ENCODE peak calls at places on chromosomes 6 and 20, in five cellular contexts. One of them, this sample, is unnamed.

GRCh38 chr20:46400828-46401477 is 5.5 kb downstream of the ELMO2 start:
- DNase-seq in HCT116: no peak
- DNase-seq in HepG2: no peak
- DNase-seq in GM12891: no peak
- DNase-seq in sigmoid colon: no peak
- DNase-seq in this sample: no peak

GRCh38 chr6:167020211-167020610 is 21.0 kb downstream of the CEP43 start:
- DNase-seq in HCT116: no peak
- DNase-seq in HepG2: no peak
- DNase-seq in GM12891: no peak
- DNase-seq in sigmoid colon: no peak
- DNase-seq in this sample: no peak

GRCh38 chr20:62374431-62375152 is 7.5 kb upstream of the LAMA5 start:
- DNase-seq in HCT116: no peak
- DNase-seq in HepG2: no peak
- DNase-seq in GM12891: no peak
- DNase-seq in sigmoid colon: no peak
- DNase-seq in this sample: no peak

GRCh38 chr6:170151235-170152110 is 139.4 kb downstream of the DLL1 start:
- DNase-seq in HCT116: no peak
- DNase-seq in HepG2: no peak
- DNase-seq in GM12891: no peak
- DNase-seq in sigmoid colon: peak; percentile 54
- DNase-seq in this sample: no peak

GRCh38 chr20:1060985-1061384 is 57.4 kb upstream of the PSMF1 start:
- DNase-seq in HCT116: no peak
- DNase-seq in HepG2: no peak
- DNase-seq in GM12891: no peak
- DNase-seq in sigmoid colon: no peak
- DNase-seq in this sample: peak; percentile 29

GRCh38 chr6:169473663-169474062 is 220.0 kb upstream of the THBS2 start:
- DNase-seq in HCT116: no peak
- DNase-seq in HepG2: no peak
- DNase-seq in GM12891: no peak
- DNase-seq in sigmoid colon: no peak
- DNase-seq in this sample: no peak

GRCh38 chr6:41494212-41495115 is 51.7 kb upstream of the FOXP4 start:
- DNase-seq in HCT116: no peak
- DNase-seq in HepG2: no peak
- DNase-seq in GM12891: no peak
- DNase-seq in sigmoid colon: no peak
- DNase-seq in this sample: no peak

GRCh38 chr20:54122189-54122588 is 51.6 kb downstream of the CYP24A1 start:
- DNase-seq in HCT116: no peak
- DNase-seq in HepG2: no peak
- DNase-seq in GM12891: no peak
- DNase-seq in sigmoid colon: no peak
- DNase-seq in this sample: no peak

GRCh38 chr20:22929661-22930060 is 105.5 kb upstream of the SSTR4 start:
- DNase-seq in HCT116: no peak
- DNase-seq in HepG2: no peak
- DNase-seq in GM12891: no peak
- DNase-seq in sigmoid colon: no peak
- DNase-seq in this sample: no peak

GRCh38 chr6:33160728-33161323 is 31.4 kb downstream of the COL11A2 start:
- DNase-seq in HCT116: peak; percentile 52
- DNase-seq in HepG2: no peak
- DNase-seq in GM12891: peak; percentile 9
- DNase-seq in sigmoid colon: peak; percentile 90
- DNase-seq in this sample: no peak

GRCh38 chr6:112923940-112924587 is 576.9 kb downstream of the RFPL4B start:
- DNase-seq in HCT116: no peak
- DNase-seq in HepG2: no peak
- DNase-seq in GM12891: no peak
- DNase-seq in sigmoid colon: no peak
- DNase-seq in this sample: no peak

GRCh38 chr6:16282370-16282769 is 44.0 kb downstream of the GMPR start:
- DNase-seq in HCT116: no peak
- DNase-seq in HepG2: no peak
- DNase-seq in GM12891: no peak
- DNase-seq in sigmoid colon: no peak
- DNase-seq in this sample: no peak

GRCh38 chr20:433300-433975 is 25.3 kb downstream of the RBCK1 start:
- DNase-seq in HCT116: no peak
- DNase-seq in HepG2: no peak
- DNase-seq in GM12891: peak; percentile 79
- DNase-seq in sigmoid colon: no peak
- DNase-seq in this sample: no peak

GRCh38 chr6:133894795-133895401 is 6.0 kb downstream of the TCF21 start:
- DNase-seq in HCT116: no peak
- DNase-seq in HepG2: no peak
- DNase-seq in GM12891: no peak
- DNase-seq in sigmoid colon: peak; percentile 83
- DNase-seq in this sample: no peak

GRCh38 chr6:42569102-42570028 is 5.5 kb downstream of the UBR2 start:
- DNase-seq in HCT116: no peak
- DNase-seq in HepG2: no peak
- DNase-seq in GM12891: no peak
- DNase-seq in sigmoid colon: no peak
- DNase-seq in this sample: no peak

GRCh38 chr6:80537321-80537972 is 431.0 kb downstream of the BCKDHB start:
- DNase-seq in HCT116: no peak
- DNase-seq in HepG2: no peak
- DNase-seq in GM12891: no peak
- DNase-seq in sigmoid colon: no peak
- DNase-seq in this sample: no peak

GRCh38 chr20:33516882-33517281 is 27.0 kb downstream of the CBFA2T2 start:
- DNase-seq in HCT116: no peak
- DNase-seq in HepG2: no peak
- DNase-seq in GM12891: no peak
- DNase-seq in sigmoid colon: no peak
- DNase-seq in this sample: no peak

DNA sequence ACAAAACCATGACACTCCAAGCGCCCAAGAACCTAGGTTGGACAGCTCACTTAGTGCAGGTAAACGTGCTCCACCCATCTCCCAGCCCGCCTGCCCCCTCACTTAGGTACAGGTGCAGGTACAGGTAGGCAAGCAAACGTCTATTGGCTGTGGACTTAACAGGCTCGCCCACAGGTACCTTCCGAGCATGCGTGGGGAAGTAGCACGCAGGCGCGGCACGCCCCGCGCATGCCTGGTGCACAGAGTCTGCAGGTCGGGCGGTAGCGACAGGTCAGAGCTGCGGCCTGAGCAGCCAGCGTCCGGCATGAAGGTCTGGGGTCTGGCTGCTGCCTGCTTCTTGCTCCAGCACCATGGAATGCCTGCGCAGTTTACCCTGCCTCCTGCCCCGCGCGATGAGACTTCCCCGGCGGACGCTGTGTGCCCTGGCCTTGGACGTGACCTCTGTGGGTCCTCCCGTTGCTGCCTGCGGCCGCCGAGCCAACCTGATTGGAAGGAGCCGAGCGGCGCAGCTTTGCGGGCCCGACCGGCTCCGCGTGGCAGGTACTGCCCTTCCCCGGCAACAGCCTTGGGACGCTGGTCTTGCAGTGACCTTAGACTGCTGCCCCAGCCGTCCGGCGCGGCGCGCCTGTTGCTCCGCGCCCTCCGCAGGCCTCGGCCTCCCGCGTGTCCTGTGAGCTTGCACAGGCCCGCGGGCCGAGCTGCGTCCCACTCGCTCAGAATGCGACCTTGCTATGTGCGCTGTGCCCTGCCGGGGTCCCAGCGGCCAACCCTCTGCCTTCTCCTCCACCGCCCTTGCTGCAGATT is at the start of gene MRS2:
- DNase-seq in HCT116: peak; percentile 92
- DNase-seq in HepG2: peak; percentile 85
- DNase-seq in GM12891: peak; percentile 74
- DNase-seq in sigmoid colon: peak; percentile 87
- DNase-seq in this sample: peak; percentile 89
- TF ChIP-seq POLR2AphosphoS5 in HCT116: peak; percentile 97
- TF ChIP-seq POLR2AphosphoS5 in HepG2: peak; percentile 96
- TF ChIP-seq POLR2AphosphoS5 in GM12891: peak; percentile 78
- TF ChIP-seq POLR2AphosphoS5 in sigmoid colon: peak; percentile 72
- TF ChIP-seq POLR2AphosphoS5 in this sample: peak; percentile 87

GRCh38 chr6:76867182-76867581 is 596.1 kb downstream of the HTR1B start:
- DNase-seq in HCT116: no peak
- DNase-seq in HepG2: no peak
- DNase-seq in GM12891: no peak
- DNase-seq in sigmoid colon: no peak
- DNase-seq in this sample: no peak
- TF ChIP-seq POLR2AphosphoS5 in HCT116: no peak
- TF ChIP-seq POLR2AphosphoS5 in HepG2: no peak
- TF ChIP-seq POLR2AphosphoS5 in GM12891: no peak
- TF ChIP-seq POLR2AphosphoS5 in sigmoid colon: no peak
- TF ChIP-seq POLR2AphosphoS5 in this sample: no peak

GRCh38 chr20:44582321-44583025 is at the start of gene PKIG:
- DNase-seq in HCT116: no peak
- DNase-seq in HepG2: no peak
- DNase-seq in GM12891: no peak
- DNase-seq in sigmoid colon: peak; percentile 82
- DNase-seq in this sample: no peak
- TF ChIP-seq POLR2AphosphoS5 in HCT116: no peak
- TF ChIP-seq POLR2AphosphoS5 in HepG2: no peak
- TF ChIP-seq POLR2AphosphoS5 in GM12891: no peak
- TF ChIP-seq POLR2AphosphoS5 in sigmoid colon: peak; percentile 63
- TF ChIP-seq POLR2AphosphoS5 in this sample: peak; percentile 86

DNA sequence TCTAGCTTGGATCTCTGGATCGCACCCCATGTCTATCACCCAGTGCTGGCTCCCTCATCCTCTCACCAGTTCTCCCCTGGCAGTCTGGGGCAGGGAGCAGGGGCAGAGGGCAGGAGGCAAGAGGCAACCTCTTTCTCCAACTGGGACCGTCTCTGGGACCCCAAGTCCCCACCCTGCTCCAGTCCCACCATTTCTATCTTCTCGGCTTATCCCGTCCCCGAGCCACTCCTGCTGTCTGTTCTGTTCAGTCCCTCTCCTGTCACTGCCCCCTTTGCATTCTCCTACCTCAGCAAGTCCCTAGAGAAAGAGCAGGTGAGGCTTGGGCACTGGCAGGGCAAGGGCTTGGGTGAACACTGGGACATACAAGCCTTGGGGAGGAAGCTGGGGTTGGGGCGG is 625 bp upstream of the TNXB start:
- DNase-seq in HCT116: no peak
- DNase-seq in HepG2: no peak
- DNase-seq in GM12891: no peak
- DNase-seq in sigmoid colon: no peak
- DNase-seq in this sample: no peak
- TF ChIP-seq POLR2AphosphoS5 in HCT116: no peak
- TF ChIP-seq POLR2AphosphoS5 in HepG2: no peak
- TF ChIP-seq POLR2AphosphoS5 in GM12891: no peak
- TF ChIP-seq POLR2AphosphoS5 in sigmoid colon: no peak
- TF ChIP-seq POLR2AphosphoS5 in this sample: no peak

DNA sequence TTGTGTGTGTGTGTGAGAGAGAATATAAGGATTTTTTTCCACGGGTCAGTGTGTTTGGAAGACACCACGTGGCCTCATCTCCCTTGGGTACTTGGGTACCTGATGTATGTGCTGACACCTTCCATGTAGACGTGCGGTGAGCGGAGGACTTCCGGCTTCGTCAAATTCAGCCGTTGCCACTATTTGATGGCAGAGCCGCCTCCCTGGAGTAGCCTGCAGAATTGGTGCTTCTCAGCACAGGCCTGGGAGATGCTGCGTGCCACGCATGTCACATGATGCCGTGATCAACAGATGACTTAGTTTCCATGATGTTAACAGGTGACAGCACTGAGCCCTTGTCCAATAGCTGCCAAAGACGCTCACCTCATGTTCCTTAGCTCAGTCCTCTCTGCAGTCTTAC is 69.4 kb downstream of the CDH4 start:
- DNase-seq in HCT116: no peak
- DNase-seq in HepG2: no peak
- DNase-seq in GM12891: no peak
- DNase-seq in sigmoid colon: peak; percentile 24
- DNase-seq in this sample: no peak
- TF ChIP-seq POLR2AphosphoS5 in HCT116: no peak
- TF ChIP-seq POLR2AphosphoS5 in HepG2: no peak
- TF ChIP-seq POLR2AphosphoS5 in GM12891: no peak
- TF ChIP-seq POLR2AphosphoS5 in sigmoid colon: no peak
- TF ChIP-seq POLR2AphosphoS5 in this sample: no peak

GRCh38 chr6:19804362-19805145 is 32.6 kb upstream of the ID4 start:
- DNase-seq in HCT116: peak; percentile 87
- DNase-seq in HepG2: peak; percentile 95
- DNase-seq in GM12891: peak; percentile 35
- DNase-seq in sigmoid colon: peak; percentile 98
- DNase-seq in this sample: peak; percentile 93

GRCh38 chr6:19803331-19804330 is 33.5 kb upstream of the ID4 start:
- DNase-seq in HCT116: no peak
- DNase-seq in HepG2: peak; percentile 49
- DNase-seq in GM12891: no peak
- DNase-seq in sigmoid colon: no peak
- DNase-seq in this sample: no peak

GRCh38 chr6:19806971-19807396 is 30.2 kb upstream of the ID4 start:
- DNase-seq in HCT116: no peak
- DNase-seq in HepG2: no peak
- DNase-seq in GM12891: no peak
- DNase-seq in sigmoid colon: no peak
- DNase-seq in this sample: no peak

GRCh38 chr6:19802656-19803055 is 34.5 kb upstream of the ID4 start:
- DNase-seq in HCT116: no peak
- DNase-seq in HepG2: no peak
- DNase-seq in GM12891: no peak
- DNase-seq in sigmoid colon: no peak
- DNase-seq in this sample: no peak

DNA sequence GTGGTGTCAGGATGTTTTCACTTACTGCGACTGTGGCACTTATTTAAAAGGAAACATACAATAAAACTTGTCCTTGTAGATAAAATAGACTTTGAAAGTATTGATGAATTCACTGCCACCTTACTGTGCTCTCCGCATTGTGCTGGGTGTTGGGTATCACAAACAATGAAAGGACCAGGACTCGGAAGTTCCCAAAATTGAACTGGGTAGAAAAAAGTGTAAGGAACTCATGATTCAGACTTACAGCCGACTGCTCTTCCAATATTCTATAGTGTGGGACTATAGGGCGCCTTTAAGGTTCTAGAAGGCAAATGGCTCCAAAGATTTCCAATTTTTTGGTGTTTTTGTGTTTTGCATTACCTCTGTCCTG is 32.0 kb upstream of the ID4 start:
- DNase-seq in HCT116: peak; percentile 6
- DNase-seq in HepG2: peak; percentile 27
- DNase-seq in GM12891: no peak
- DNase-seq in sigmoid colon: no peak
- DNase-seq in this sample: no peak
- TF ChIP-seq POLR2AphosphoS5 in HCT116: no peak
- TF ChIP-seq POLR2AphosphoS5 in HepG2: no peak
- TF ChIP-seq POLR2AphosphoS5 in GM12891: no peak
- TF ChIP-seq POLR2AphosphoS5 in sigmoid colon: no peak
- TF ChIP-seq POLR2AphosphoS5 in this sample: no peak